ENCODE peak calls at places on chromosome 4, in four cellular contexts. Z is CD8-positive, alpha-beta T cell; D is CD4-positive, alpha-beta T cell; F is heart left ventricle. B is an unnamed sample.

GRCh38 chr4:155676430-155676825 is 9.8 kb downstream of the GUCY1A1 start:
- DNase-seq in D (no peak), F (no peak), Z (no peak), B (no peak)

GRCh38 chr4:139633661-139634060 is 32.0 kb upstream of the MGST2 start:
- DNase-seq in Z (no peak), F (peak), D (no peak), B (no peak)

GRCh38 chr4:26590639-26591038 is 6.8 kb downstream of the TBC1D19 start:
- DNase-seq in D (no peak), Z (no peak), F (no peak), B (no peak)

GRCh38 chr4:153153339-153153851 is 50.8 kb upstream of the TRIM2 start:
- DNase-seq in F (peak), D (peak), Z (peak), B (no peak)

GRCh38 chr4:20532871-20533870 is 167.1 kb upstream of the PACRGL start:
- DNase-seq in Z (no peak), F (no peak), D (no peak), B (no peak)

GRCh38 chr4:52051213-52051614 is at the start of gene SPATA18:
- DNase-seq in D (no peak), Z (no peak), F (peak), B (no peak)

GRCh38 chr4:141388483-141388882 is 167.8 kb downstream of the ZNF330 start:
- DNase-seq in D (no peak), Z (no peak), F (no peak), B (no peak)

GRCh38 chr4:140130677-140131076 is 23.3 kb downstream of the MAML3 start:
- DNase-seq in Z (no peak), F (no peak), D (no peak), B (no peak)

GRCh38 chr4:124253080-124253479 is 459.5 kb downstream of the ANKRD50 start:
- DNase-seq in Z (no peak), F (no peak), D (no peak), B (no peak)

GRCh38 chr4:153553820-153554173 is 87.6 kb downstream of the TMEM131L start:
- DNase-seq in D (no peak), F (no peak), Z (no peak), B (no peak)

GRCh38 chr4:123748806-123749205 is 352.2 kb downstream of the SPRY1 start:
- DNase-seq in D (no peak), Z (no peak), F (no peak), B (no peak)

GRCh38 chr4:83686166-83686565 is 150.3 kb downstream of the GPAT3 start:
- DNase-seq in Z (no peak), F (no peak), D (no peak), B (no peak)

GRCh38 chr4:81790477-81790876 is 318.8 kb upstream of the RASGEF1B start:
- DNase-seq in F (no peak), D (no peak), Z (no peak), B (no peak)
- TF ChIP-seq CTCF in F (no peak), D (no peak), Z (no peak), B (no peak)

DNA sequence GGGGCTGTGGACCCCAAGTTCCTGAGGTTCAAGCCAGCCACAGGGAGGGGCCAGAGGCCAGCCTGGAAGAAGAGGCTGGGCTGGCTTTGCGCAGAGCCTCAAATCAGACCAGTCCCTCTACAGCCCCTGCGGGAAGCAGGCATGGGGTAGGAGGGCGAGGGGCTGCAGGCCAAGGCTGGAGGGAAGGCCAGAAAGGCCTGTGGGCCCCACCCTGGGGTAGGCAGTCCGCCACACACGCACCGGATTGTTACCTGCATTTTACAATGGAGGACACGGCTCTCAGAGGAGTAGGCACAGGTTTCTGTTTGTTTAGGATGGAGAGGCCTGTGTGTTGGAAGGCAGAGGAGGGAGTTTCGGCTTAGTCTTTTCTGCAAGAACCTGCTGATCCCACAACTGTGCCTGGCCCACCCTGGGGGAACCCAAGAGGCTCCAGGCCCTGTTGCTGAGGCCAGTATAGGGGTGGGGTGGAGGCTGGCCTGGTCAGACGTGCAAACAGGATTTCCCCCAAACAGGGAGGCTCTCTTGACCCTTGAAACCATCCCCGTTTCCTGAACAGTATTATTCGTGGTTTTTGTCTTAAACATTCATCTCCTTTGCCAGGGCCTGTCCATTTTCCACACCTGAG is 659 bp upstream of the SLC49A3 start:
- DNase-seq in F (no peak), D (no peak), Z (no peak), B (no peak)
- TF ChIP-seq CTCF in F (no peak), D (no peak), Z (no peak), B (no peak)

GRCh38 chr4:128299848-128300247 is 12.2 kb upstream of the PGRMC2 start:
- DNase-seq in D (no peak), Z (no peak), F (no peak), B (no peak)

GRCh38 chr4:128301979-128302378 is 14.4 kb upstream of the PGRMC2 start:
- DNase-seq in F (no peak), D (no peak), Z (no peak), B (no peak)

GRCh38 chr4:128295255-128295654 is 7.6 kb upstream of the PGRMC2 start:
- DNase-seq in D (no peak), F (no peak), Z (no peak), B (no peak)

GRCh38 chr4:128298129-128298758 is 10.6 kb upstream of the PGRMC2 start:
- DNase-seq in F (no peak), D (no peak), Z (no peak), B (no peak)

GRCh38 chr4:128298852-128299251 is 11.2 kb upstream of the PGRMC2 start:
- DNase-seq in Z (no peak), D (no peak), F (no peak), B (no peak)
- TF ChIP-seq CTCF in Z (no peak), D (no peak), F (no peak), B (no peak)

DNA sequence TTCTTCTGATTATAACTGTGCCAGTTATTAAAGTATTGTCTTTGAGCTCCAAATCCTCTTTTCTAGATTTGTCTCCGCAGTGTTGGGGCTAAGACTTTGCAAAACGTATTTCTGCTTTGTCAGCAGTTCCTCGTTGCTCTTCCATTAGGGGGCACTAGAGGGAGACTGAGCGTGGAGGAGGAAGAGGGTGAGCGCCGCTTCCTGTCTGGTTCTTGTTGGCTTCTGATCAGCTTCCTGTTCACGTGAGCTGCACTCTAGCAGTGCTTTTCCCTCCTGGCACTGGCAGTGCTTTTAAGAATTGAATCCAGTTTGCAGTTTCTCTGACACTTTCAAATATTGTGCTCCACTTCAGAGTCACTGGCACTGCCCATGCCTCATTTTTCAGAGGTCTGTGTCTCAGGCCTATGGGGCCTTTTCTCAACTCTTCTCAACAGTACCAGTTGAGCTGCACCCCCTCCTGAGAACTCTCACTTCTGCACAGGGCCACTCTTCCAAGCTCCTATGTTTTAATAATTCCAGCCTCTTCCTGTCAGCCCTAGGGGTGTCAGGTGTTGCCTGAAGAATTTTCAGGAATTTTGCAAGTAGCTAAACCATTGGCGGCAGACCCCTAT is 54.4 kb upstream of the LCORL start:
- DNase-seq in Z (peak), F (peak), D (peak), B (no peak)
- TF ChIP-seq CTCF in Z (peak), F (peak), D (peak), B (no peak)

DNA sequence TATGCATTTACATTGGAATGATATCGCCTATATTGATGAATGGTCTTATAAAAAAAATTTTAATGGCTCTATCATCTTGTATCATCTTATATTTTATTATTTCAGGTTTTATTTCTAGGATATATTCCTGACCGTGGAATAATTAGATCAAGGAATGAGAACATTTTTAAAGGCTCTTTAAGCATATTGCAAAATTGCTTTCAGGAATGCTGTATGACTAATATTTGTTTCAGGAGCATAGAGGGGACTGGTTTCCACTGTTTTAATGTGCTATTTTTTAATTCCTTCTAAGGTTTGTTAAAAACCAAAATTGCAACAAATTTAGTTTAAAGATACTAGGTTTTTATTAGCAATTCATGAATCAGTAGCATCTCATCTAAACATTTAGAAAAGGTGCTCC is 120.2 kb downstream of the BMPR1B start:
- DNase-seq in F (no peak), D (no peak), Z (no peak), B (no peak)
- TF ChIP-seq CTCF in F (no peak), D (no peak), Z (no peak), B (no peak)

GRCh38 chr4:23368081-23368697 is 521.7 kb downstream of the PPARGC1A start:
- DNase-seq in D (no peak), F (peak), Z (no peak), B (no peak)
- TF ChIP-seq CTCF in D (no peak), F (peak), Z (no peak), B (no peak)